ENCODE peak calls at places on chromosome X, in six cellular contexts. One of them, this sample, is unnamed.

GRCh38 chrX:843306-843705 is 212.7 kb downstream of the SHOX start:
- DNase-seq in AG04450: no peak
- DNase-seq in breast epithelium: no peak
- DNase-seq in H9: no peak
- DNase-seq in right atrium auricular region: no peak
- DNase-seq in ovary: no peak
- DNase-seq in this sample: no peak

GRCh38 chrX:29652484-29652883 is 562.9 kb upstream of the MAGEB2 start:
- DNase-seq in H9: no peak
- DNase-seq in AG04450: peak; percentile 34
- DNase-seq in breast epithelium: no peak
- DNase-seq in ovary: no peak
- DNase-seq in right atrium auricular region: no peak
- DNase-seq in this sample: no peak

GRCh38 chrX:114903618-114904017 is 113.8 kb downstream of the IL13RA2 start:
- DNase-seq in AG04450: no peak
- DNase-seq in breast epithelium: no peak
- DNase-seq in H9: no peak
- DNase-seq in ovary: no peak
- DNase-seq in right atrium auricular region: no peak
- DNase-seq in this sample: no peak

GRCh38 chrX:115968436-115969252 is 201.9 kb upstream of the AGTR2 start:
- DNase-seq in breast epithelium: peak; percentile 37
- DNase-seq in right atrium auricular region: peak; percentile 66
- DNase-seq in AG04450: no peak
- DNase-seq in H9: peak; percentile 97
- DNase-seq in ovary: peak; percentile 48
- DNase-seq in this sample: peak; percentile 42

GRCh38 chrX:17377047-17377692 is 2.2 kb downstream of the NHS start:
- DNase-seq in AG04450: no peak
- DNase-seq in right atrium auricular region: no peak
- DNase-seq in H9: peak; percentile 55
- DNase-seq in breast epithelium: peak; percentile 40
- DNase-seq in ovary: peak; percentile 66
- DNase-seq in this sample: no peak

GRCh38 chrX:148043456-148043855 is 62.3 kb downstream of the FMR1NB start:
- DNase-seq in right atrium auricular region: no peak
- DNase-seq in H9: no peak
- DNase-seq in ovary: no peak
- DNase-seq in AG04450: no peak
- DNase-seq in breast epithelium: no peak
- DNase-seq in this sample: no peak

GRCh38 chrX:74351760-74352159 is 47.8 kb downstream of the ZCCHC13 start:
- DNase-seq in H9: no peak
- DNase-seq in AG04450: no peak
- DNase-seq in right atrium auricular region: no peak
- DNase-seq in ovary: no peak
- DNase-seq in breast epithelium: no peak
- DNase-seq in this sample: no peak

GRCh38 chrX:145502670-145503069 is 255.4 kb downstream of the SPANXN1 start:
- DNase-seq in AG04450: no peak
- DNase-seq in H9: no peak
- DNase-seq in breast epithelium: no peak
- DNase-seq in right atrium auricular region: no peak
- DNase-seq in ovary: no peak
- DNase-seq in this sample: no peak

GRCh38 chrX:69038826-69039225 is 126.4 kb downstream of the PJA1 start:
- DNase-seq in AG04450: no peak
- DNase-seq in right atrium auricular region: no peak
- DNase-seq in breast epithelium: no peak
- DNase-seq in H9: no peak
- DNase-seq in ovary: no peak
- DNase-seq in this sample: no peak

GRCh38 chrX:101450951-101451350 is 34.3 kb upstream of the ARMCX4 start:
- DNase-seq in right atrium auricular region: no peak
- DNase-seq in AG04450: no peak
- DNase-seq in ovary: no peak
- DNase-seq in H9: no peak
- DNase-seq in breast epithelium: no peak
- DNase-seq in this sample: no peak

GRCh38 chrX:48711162-48711928 is 14.8 kb downstream of the SUV39H1 start:
- DNase-seq in breast epithelium: no peak
- DNase-seq in H9: no peak
- DNase-seq in AG04450: no peak
- DNase-seq in ovary: no peak
- DNase-seq in right atrium auricular region: no peak
- DNase-seq in this sample: no peak

GRCh38 chrX:10039821-10040793 is 72.9 kb downstream of the CLDN34 start:
- DNase-seq in right atrium auricular region: no peak
- DNase-seq in AG04450: no peak
- DNase-seq in breast epithelium: no peak
- DNase-seq in ovary: no peak
- DNase-seq in H9: no peak
- DNase-seq in this sample: no peak

GRCh38 chrX:120823554-120823953 is 52.1 kb downstream of the CT47B1 start:
- DNase-seq in AG04450: no peak
- DNase-seq in breast epithelium: no peak
- DNase-seq in right atrium auricular region: no peak
- DNase-seq in H9: no peak
- DNase-seq in ovary: no peak
- DNase-seq in this sample: no peak

GRCh38 chrX:153726286-153727107 is 1.8 kb downstream of the ABCD1 start:
- DNase-seq in ovary: peak; percentile 77
- DNase-seq in breast epithelium: no peak
- DNase-seq in H9: peak; percentile 82
- DNase-seq in right atrium auricular region: peak; percentile 69
- DNase-seq in AG04450: no peak
- DNase-seq in this sample: no peak

GRCh38 chrX:107686026-107686425 is 57.7 kb downstream of the PRPS1 start:
- DNase-seq in ovary: no peak
- DNase-seq in AG04450: no peak
- DNase-seq in breast epithelium: no peak
- DNase-seq in right atrium auricular region: no peak
- DNase-seq in H9: no peak
- DNase-seq in this sample: no peak

GRCh38 chrX:85503258-85504158 is 124.0 kb upstream of the POF1B start:
- DNase-seq in breast epithelium: no peak
- DNase-seq in H9: no peak
- DNase-seq in AG04450: no peak
- DNase-seq in right atrium auricular region: no peak
- DNase-seq in ovary: no peak
- DNase-seq in this sample: no peak

GRCh38 chrX:103073442-103073841 is 9.5 kb upstream of the BEX1 start:
- DNase-seq in AG04450: no peak
- DNase-seq in breast epithelium: no peak
- DNase-seq in H9: no peak
- DNase-seq in right atrium auricular region: no peak
- DNase-seq in ovary: no peak
- DNase-seq in this sample: no peak

GRCh38 chrX:57267308-57267707 is 19.2 kb upstream of the FAAH2 start:
- DNase-seq in right atrium auricular region: no peak
- DNase-seq in H9: no peak
- DNase-seq in breast epithelium: no peak
- DNase-seq in ovary: no peak
- DNase-seq in AG04450: no peak
- DNase-seq in this sample: no peak

GRCh38 chrX:148501121-148502066 is 977 bp downstream of the AFF2 start:
- DNase-seq in H9: peak; percentile 56
- DNase-seq in breast epithelium: no peak
- DNase-seq in ovary: peak; percentile 36
- DNase-seq in right atrium auricular region: no peak
- DNase-seq in AG04450: no peak
- DNase-seq in this sample: no peak

GRCh38 chrX:151543706-151544105 is 19.8 kb upstream of the PASD1 start:
- DNase-seq in H9: peak; percentile 38
- DNase-seq in ovary: no peak
- DNase-seq in breast epithelium: no peak
- DNase-seq in AG04450: no peak
- DNase-seq in right atrium auricular region: no peak
- DNase-seq in this sample: no peak

GRCh38 chrX:116499780-116500179 is 37.0 kb upstream of the CT83 start:
- DNase-seq in right atrium auricular region: no peak
- DNase-seq in breast epithelium: no peak
- DNase-seq in ovary: no peak
- DNase-seq in AG04450: no peak
- DNase-seq in H9: no peak
- DNase-seq in this sample: no peak

GRCh38 chrX:117538441-117539418 is 577.9 kb downstream of the KLHL13 start:
- DNase-seq in right atrium auricular region: no peak
- DNase-seq in breast epithelium: no peak
- DNase-seq in AG04450: no peak
- DNase-seq in ovary: no peak
- DNase-seq in H9: no peak
- DNase-seq in this sample: no peak

GRCh38 chrX:1463581-1464281 is 11.0 kb upstream of the ASMTL start:
- DNase-seq in H9: peak; percentile 22
- DNase-seq in ovary: no peak
- DNase-seq in AG04450: no peak
- DNase-seq in breast epithelium: no peak
- DNase-seq in right atrium auricular region: no peak
- DNase-seq in this sample: no peak

GRCh38 chrX:69262036-69262905 is 97.0 kb upstream of the PJA1 start:
- DNase-seq in AG04450: no peak
- DNase-seq in breast epithelium: no peak
- DNase-seq in right atrium auricular region: no peak
- DNase-seq in H9: no peak
- DNase-seq in ovary: no peak
- DNase-seq in this sample: no peak

GRCh38 chrX:63506320-63506719 is 155.2 kb upstream of the SPIN4 start:
- DNase-seq in breast epithelium: no peak
- DNase-seq in H9: no peak
- DNase-seq in right atrium auricular region: no peak
- DNase-seq in ovary: no peak
- DNase-seq in AG04450: no peak
- DNase-seq in this sample: no peak

GRCh38 chrX:75273483-75273882 is 402 bp upstream of the UPRT start:
- DNase-seq in right atrium auricular region: no peak
- DNase-seq in breast epithelium: no peak
- DNase-seq in AG04450: no peak
- DNase-seq in ovary: no peak
- DNase-seq in H9: no peak
- DNase-seq in this sample: no peak

GRCh38 chrX:140273921-140274320 is 230.9 kb downstream of the SOX3 start:
- DNase-seq in AG04450: no peak
- DNase-seq in H9: no peak
- DNase-seq in ovary: no peak
- DNase-seq in breast epithelium: no peak
- DNase-seq in right atrium auricular region: no peak
- DNase-seq in this sample: no peak

GRCh38 chrX:150482537-150483217 is 85.7 kb upstream of the MTM1 start:
- DNase-seq in right atrium auricular region: no peak
- DNase-seq in ovary: no peak
- DNase-seq in H9: no peak
- DNase-seq in AG04450: peak; percentile 11
- DNase-seq in breast epithelium: no peak
- DNase-seq in this sample: no peak

GRCh38 chrX:35919536-35920309 is at the start of gene CFAP47:
- DNase-seq in right atrium auricular region: no peak
- DNase-seq in H9: peak; percentile 74
- DNase-seq in ovary: no peak
- DNase-seq in breast epithelium: no peak
- DNase-seq in AG04450: no peak
- DNase-seq in this sample: peak; percentile 1

GRCh38 chrX:44975666-44976263 is 102.8 kb downstream of the KDM6A start:
- DNase-seq in AG04450: no peak
- DNase-seq in breast epithelium: no peak
- DNase-seq in ovary: no peak
- DNase-seq in H9: no peak
- DNase-seq in right atrium auricular region: no peak
- DNase-seq in this sample: no peak

GRCh38 chrX:140149761-140150160 is 184.4 kb upstream of the CXorf66 start:
- DNase-seq in right atrium auricular region: no peak
- DNase-seq in ovary: no peak
- DNase-seq in AG04450: no peak
- DNase-seq in breast epithelium: no peak
- DNase-seq in H9: no peak
- DNase-seq in this sample: no peak

GRCh38 chrX:39821011-39821708 is 276.6 kb downstream of the BCOR start:
- DNase-seq in AG04450: no peak
- DNase-seq in right atrium auricular region: no peak
- DNase-seq in breast epithelium: no peak
- DNase-seq in H9: peak; percentile 77
- DNase-seq in ovary: peak; percentile 70
- DNase-seq in this sample: no peak
- H3K27ac ChIP-seq in AG04450: no peak overlapping the region
- H3K27ac ChIP-seq in right atrium auricular region: peak overlapping the region; percentile 42
- H3K27ac ChIP-seq in breast epithelium: no peak overlapping the region
- H3K27ac ChIP-seq in H9: no peak overlapping the region
- H3K27ac ChIP-seq in ovary: no peak overlapping the region
- H3K27ac ChIP-seq in this sample: no peak overlapping the region

GRCh38 chrX:7119927-7120577 is 27.5 kb upstream of the STS start:
- DNase-seq in H9: no peak
- DNase-seq in right atrium auricular region: no peak
- DNase-seq in ovary: no peak
- DNase-seq in AG04450: no peak
- DNase-seq in breast epithelium: no peak
- DNase-seq in this sample: no peak
- H3K27ac ChIP-seq in H9: no peak overlapping the region
- H3K27ac ChIP-seq in right atrium auricular region: no peak overlapping the region
- H3K27ac ChIP-seq in ovary: no peak overlapping the region
- H3K27ac ChIP-seq in AG04450: no peak overlapping the region
- H3K27ac ChIP-seq in breast epithelium: peak overlapping the region; percentile 26
- H3K27ac ChIP-seq in this sample: no peak overlapping the region

DNA sequence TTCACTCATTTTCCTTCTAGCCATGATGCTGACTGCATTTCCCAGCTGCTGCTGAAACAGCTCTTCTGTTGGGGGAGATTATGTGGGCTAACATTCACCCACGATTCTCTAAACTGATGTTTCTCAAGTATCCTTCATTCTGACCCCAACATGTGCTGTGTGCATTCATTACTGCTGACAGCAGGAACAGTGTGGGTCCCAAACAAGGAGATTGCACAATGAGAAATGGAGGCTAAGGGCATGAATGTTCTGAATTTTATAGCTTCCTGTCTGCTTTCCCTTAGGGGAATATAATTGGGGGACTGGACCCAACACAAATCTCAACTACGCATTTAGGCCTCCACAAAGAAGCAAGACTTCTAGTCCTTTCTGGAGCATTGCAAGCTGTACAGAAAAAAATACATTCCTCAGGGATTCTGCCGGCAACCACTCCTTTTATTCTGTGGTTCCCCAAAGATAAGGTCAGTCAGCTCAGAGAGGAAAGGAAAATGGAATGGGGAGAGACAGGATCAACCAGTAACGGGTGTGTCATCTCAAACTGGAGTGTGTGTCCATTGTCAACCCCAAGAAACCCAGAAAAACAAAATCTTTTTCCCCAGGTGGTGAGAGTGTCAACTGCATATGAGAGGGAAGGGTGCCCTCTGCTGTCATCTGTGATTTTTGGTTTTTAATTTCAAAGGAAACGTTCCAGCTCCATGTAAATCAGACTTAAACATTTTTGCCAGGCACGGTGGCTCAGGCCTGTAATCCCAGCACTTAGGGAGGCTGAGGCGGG is 81.5 kb upstream of the EGFL6 start:
- DNase-seq in H9: peak; percentile 54
- DNase-seq in AG04450: peak; percentile 75
- DNase-seq in right atrium auricular region: no peak
- DNase-seq in breast epithelium: peak; percentile 22
- DNase-seq in ovary: peak; percentile 39
- DNase-seq in this sample: peak; percentile 6
- H3K27ac ChIP-seq in H9: peak overlapping the region; percentile 44
- H3K27ac ChIP-seq in AG04450: peak overlapping the region; percentile 99
- H3K27ac ChIP-seq in right atrium auricular region: peak overlapping the region; percentile 67
- H3K27ac ChIP-seq in breast epithelium: peak overlapping the region; percentile 88
- H3K27ac ChIP-seq in ovary: peak overlapping the region; percentile 34
- H3K27ac ChIP-seq in this sample: peak overlapping the region; percentile 79

GRCh38 chrX:71177327-71177726 is 32.7 kb downstream of the NLGN3 start:
- DNase-seq in H9: no peak
- DNase-seq in ovary: no peak
- DNase-seq in breast epithelium: no peak
- DNase-seq in AG04450: no peak
- DNase-seq in right atrium auricular region: no peak
- DNase-seq in this sample: no peak
- H3K27ac ChIP-seq in H9: no peak overlapping the region
- H3K27ac ChIP-seq in ovary: no peak overlapping the region
- H3K27ac ChIP-seq in breast epithelium: peak overlapping the region; percentile 19
- H3K27ac ChIP-seq in AG04450: no peak overlapping the region
- H3K27ac ChIP-seq in right atrium auricular region: no peak overlapping the region
- H3K27ac ChIP-seq in this sample: no peak overlapping the region